ENCODE peak calls at places on chromosomes 5 and 9, in four cellular contexts. Y is ovary, C is A549, Q is pancreas. K is an unnamed sample.

GRCh38 chr5:69001605-69002004 is 92.2 kb upstream of the SLC30A5 start:
- DNase-seq in Y (no peak), C (no peak), Q (no peak), K (no peak)

GRCh38 chr5:78569441-78569840 is 79.1 kb downstream of the LHFPL2 start:
- DNase-seq in Y (peak; percentile 69), C (no peak), Q (peak; percentile 52), K (peak; percentile 70)

GRCh38 chr5:5492087-5492933 is 69.8 kb downstream of the ICE1 start:
- DNase-seq in Y (no peak), C (peak; percentile 44), Q (peak; percentile 11), K (no peak)

GRCh38 chr5:135340568-135340967 is 58.5 kb downstream of the MACROH2A1 start:
- DNase-seq in Y (no peak), C (no peak), Q (no peak), K (no peak)

GRCh38 chr5:179608131-179608581 is 15.3 kb downstream of the HNRNPH1 start:
- DNase-seq in Y (peak; percentile 40), C (no peak), Q (no peak), K (no peak)

GRCh38 chr5:109882546-109882945 is 192.8 kb downstream of the MAN2A1 start:
- DNase-seq in Y (no peak), C (no peak), Q (no peak), K (no peak)

GRCh38 chr5:172451771-172452197 is 2.5 kb downstream of the SH3PXD2B start:
- DNase-seq in Y (no peak), C (no peak), Q (no peak), K (no peak)

GRCh38 chr9:105044458-105044857 is 116.5 kb upstream of the ABCA1 start:
- DNase-seq in Y (no peak), C (no peak), Q (no peak), K (no peak)

DNA sequence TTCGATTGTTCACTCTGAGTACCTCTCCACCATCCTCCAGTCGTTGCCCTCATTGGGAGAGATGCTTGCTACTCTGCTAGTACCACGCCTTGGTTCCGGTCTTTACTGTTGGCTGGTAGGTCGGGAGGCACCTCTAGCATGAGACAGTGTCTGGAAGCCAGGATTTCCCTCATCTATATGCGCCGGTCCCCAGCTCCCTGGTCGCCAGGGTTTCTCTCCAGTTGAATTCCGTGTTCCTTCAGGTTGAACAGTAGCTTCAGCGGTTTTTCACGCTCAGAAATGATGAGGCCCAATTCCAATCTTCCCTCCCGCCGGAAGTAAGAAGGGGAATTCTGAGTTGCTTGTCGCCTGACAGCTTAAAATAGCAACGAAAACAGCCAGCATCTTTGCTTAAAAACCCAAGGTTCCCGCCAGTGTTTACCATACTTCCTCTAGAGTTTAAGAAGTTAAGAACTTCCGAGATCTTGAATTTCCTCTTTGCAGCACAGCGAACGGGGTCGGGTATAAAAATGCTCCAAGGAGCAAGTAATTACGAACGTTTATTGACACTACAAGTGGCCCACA is 1.3 kb upstream of the ST8SIA4 start:
- DNase-seq in Y (no peak), C (no peak), Q (no peak), K (peak; percentile 44)
- H3K4me3 ChIP-seq in Y (no peak overlapping the region), C (peak overlapping the region; percentile 63), Q (peak overlapping the region; percentile 22), K (peak overlapping the region; percentile 73)

DNA sequence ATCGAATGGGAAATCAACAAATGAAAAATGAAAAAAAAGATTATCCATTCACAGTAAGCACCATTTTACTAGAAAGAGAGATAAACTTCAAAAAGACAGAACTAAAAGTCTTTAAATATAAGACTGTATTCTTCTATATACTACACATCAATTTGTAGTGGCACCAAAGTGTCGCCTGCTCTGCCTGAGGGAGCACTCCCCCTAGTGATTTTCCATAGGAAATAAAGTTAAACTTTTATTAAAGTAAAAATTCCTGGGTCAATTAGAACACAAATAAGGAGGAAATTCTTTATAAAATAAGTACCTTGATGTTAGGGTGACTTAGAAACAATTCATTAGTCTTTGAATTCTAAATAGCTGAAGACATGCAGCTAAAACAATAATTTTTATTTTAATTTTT is 9.7 kb downstream of the RAD1 start:
- DNase-seq in Y (no peak), C (peak; percentile 27), Q (no peak), K (no peak)
- TF ChIP-seq CTCF in Y (no peak), C (peak; percentile 69), Q (no peak), K (peak; percentile 28)

DNA sequence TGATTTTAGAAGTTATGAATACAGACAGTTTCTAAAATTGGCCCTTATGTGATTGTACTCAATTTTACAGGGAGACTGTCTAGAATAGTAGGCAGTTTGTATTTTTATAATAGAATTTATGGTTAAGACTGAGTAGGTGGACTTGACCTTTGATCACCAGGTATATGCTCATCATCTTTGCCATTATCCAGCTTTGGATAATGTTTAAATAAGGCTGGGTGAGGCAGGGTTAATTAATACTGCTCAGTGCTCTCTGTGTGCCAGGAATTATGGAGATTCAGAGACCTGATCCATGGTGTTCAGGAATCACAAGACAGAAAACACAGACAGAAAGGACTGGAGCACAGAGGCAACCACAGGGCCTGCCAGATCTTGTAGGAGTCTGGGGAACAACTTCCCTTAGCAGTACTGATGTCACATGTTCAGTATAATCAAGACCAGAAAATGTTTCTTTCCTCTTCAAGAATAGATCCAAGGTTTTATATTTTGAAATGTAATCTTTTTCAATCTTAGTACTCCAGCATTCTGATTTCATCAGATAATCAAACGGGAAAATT is 186.3 kb upstream of the ADCY2 start:
- DNase-seq in Y (no peak), C (no peak), Q (no peak), K (no peak)
- H3K4me1 ChIP-seq in Y (no peaks in the 10 kb centered on the region), C (no peaks in the 10 kb centered on the region), Q (no peaks in the 10 kb centered on the region), K (no peaks in the 10 kb centered on the region)

GRCh38 chr9:81619353-81620008 is 69.9 kb downstream of the TLE1 start:
- DNase-seq in Y (no peak), C (no peak), Q (no peak), K (no peak)
- H3K4me3 ChIP-seq in Y (no peak overlapping the region), C (no peak overlapping the region), Q (no peak overlapping the region), K (no peak overlapping the region)

DNA sequence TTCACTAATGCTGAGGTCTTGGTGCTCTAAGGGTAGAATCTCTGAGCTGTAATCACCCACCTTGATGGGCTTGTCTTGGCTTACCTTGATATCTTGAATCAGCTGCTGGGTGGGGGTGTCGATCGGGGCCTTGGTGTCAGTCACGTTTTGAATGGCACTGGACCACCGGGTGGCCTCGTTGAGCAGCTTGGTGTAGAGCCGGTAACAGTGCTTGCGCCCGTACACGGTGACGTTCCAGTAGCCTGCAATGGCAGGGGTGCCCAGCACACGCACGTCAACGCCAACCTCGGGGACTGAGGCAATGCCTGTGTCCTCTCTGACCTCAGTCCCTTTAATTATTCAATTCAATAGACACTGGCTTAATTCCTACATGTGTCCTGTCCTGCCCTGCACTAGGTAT is 63.1 kb upstream of the RETREG1 start:
- DNase-seq in Y (no peak), C (no peak), Q (no peak), K (no peak)
- TF ChIP-seq CTCF in Y (no peak), C (no peak), Q (no peak), K (no peak)

GRCh38 chr5:157679801-157680200 is 8.5 kb downstream of the C5orf52 start:
- DNase-seq in Y (no peak), C (no peak), Q (no peak), K (no peak)
- H3K4me1 ChIP-seq in Y (no peaks in the 10 kb centered on the region), C (no peaks in the 10 kb centered on the region), Q (no peaks in the 10 kb centered on the region), K (no peaks in the 10 kb centered on the region)

DNA sequence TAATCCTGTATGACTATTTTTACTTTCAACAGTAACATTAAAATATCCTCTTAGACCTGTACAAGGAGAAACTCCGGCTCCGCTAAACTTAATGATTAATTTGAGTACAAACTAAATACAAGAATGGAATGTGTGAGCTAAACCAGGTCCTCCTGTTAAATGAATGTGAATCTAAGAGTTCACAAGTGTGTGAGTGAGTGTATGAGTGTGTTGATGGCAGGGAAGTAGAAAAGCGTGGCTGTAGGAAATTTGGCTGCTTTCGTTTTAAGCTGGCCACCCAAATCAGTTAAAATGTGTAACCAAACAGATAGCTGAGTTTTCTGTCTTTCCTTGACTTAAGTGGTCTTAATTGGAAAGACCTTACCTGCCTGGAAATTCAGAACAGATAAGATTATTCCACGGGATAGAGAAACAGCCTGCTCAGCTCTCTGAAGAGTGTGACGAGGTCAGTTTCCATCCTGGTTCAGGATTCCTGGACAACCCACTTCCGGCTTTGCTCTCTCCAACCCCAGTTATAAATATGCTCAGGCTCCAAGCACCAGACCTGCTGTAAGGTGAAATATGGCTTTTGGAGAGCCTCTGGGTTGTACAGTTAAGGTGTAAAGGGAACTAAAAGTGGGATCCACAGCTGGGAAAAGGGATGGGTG is 908.6 kb upstream of the EDIL3 start:
- DNase-seq in Y (no peak), C (no peak), Q (peak; percentile 7), K (no peak)
- H3K4me3 ChIP-seq in Y (no peak overlapping the region), C (peak overlapping the region; percentile 14), Q (peak overlapping the region; percentile 50), K (peak overlapping the region; percentile 37)

DNA sequence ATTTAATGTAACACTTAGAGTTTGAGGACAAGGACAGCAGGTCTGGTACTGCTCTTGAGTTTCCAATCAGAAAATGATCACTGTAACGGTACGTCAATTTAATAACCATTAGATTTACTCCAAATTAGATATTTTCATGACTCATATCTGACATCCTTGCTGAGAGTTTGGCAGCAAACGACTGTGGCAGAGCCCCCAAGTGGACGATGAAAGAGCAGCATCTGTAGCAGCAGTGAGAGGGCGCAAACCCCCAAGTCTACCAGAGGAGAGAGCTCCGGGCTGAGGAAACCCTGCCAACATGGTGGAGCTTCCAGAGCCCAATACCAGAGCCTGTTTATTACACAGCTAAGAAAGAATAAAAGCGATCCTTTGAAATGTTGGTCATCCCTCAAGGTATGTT is 73.2 kb upstream of the EPB41L4A start:
- DNase-seq in Y (no peak), C (peak; percentile 68), Q (peak; percentile 35), K (peak; percentile 53)
- TF ChIP-seq CTCF in Y (no peak), C (peak; percentile 46), Q (no peak), K (peak; percentile 58)

GRCh38 chr5:131710391-131710790 is 75.4 kb upstream of the RAPGEF6 start:
- DNase-seq in Y (no peak), C (no peak), Q (no peak), K (no peak)
- H3K4me1 ChIP-seq in Y (no peaks in the 10 kb centered on the region), C (peaks cover 10% of the 10 kb centered on the region), Q (no peaks in the 10 kb centered on the region), K (no peaks in the 10 kb centered on the region)

GRCh38 chr9:101706261-101706798 is 32.1 kb downstream of the GRIN3A start:
- DNase-seq in Y (no peak), C (no peak), Q (no peak), K (no peak)

GRCh38 chr9:101705135-101705661 is 33.2 kb downstream of the GRIN3A start:
- DNase-seq in Y (no peak), C (no peak), Q (peak; percentile 2), K (peak; percentile 39)

GRCh38 chr9:101707708-101708107 is 30.7 kb downstream of the GRIN3A start:
- DNase-seq in Y (no peak), C (no peak), Q (no peak), K (no peak)

GRCh38 chr9:101708855-101709254 is 29.6 kb downstream of the GRIN3A start:
- DNase-seq in Y (no peak), C (no peak), Q (no peak), K (no peak)

GRCh38 chr9:101706929-101707328 is 31.5 kb downstream of the GRIN3A start:
- DNase-seq in Y (no peak), C (no peak), Q (no peak), K (no peak)
- H3K4me3 ChIP-seq in Y (no peak overlapping the region), C (no peak overlapping the region), Q (no peak overlapping the region), K (no peak overlapping the region)

K was measured in lower lobe of right lung.